ENCODE peak calls at places on chromosomes 7 and 10, in six cellular contexts. A, E, J, H, F and X are unnamed samples.

GRCh38 chr7:25149844-25150243 is 24.8 kb upstream of the CYCS start:
- DNase-seq in F (no peak), E (no peak), A (no peak), J (no peak), H (no peak), X (no peak)

GRCh38 chr7:102991540-102992214 is 78.9 kb downstream of the LRRC17 start:
- DNase-seq in A (peak; percentile 97), H (peak; percentile 96), E (peak; percentile 98), F (no peak), J (peak; percentile 71), X (peak; percentile 15)

GRCh38 chr10:86961481-86962091 is 3.2 kb downstream of the SNCG start:
- DNase-seq in J (no peak), F (no peak), A (no peak), H (no peak), E (no peak), X (no peak)

GRCh38 chr7:52685351-52685750 is 350.1 kb upstream of the POM121L12 start:
- DNase-seq in H (peak; percentile 2), F (no peak), A (no peak), E (no peak), J (no peak), X (no peak)

GRCh38 chr10:119542357-119542989 is at the start of gene RGS10:
- DNase-seq in H (peak; percentile 77), J (no peak), E (peak; percentile 70), A (peak; percentile 74), F (peak; percentile 23), X (peak; percentile 90)

GRCh38 chr10:126387041-126387908 is 1.0 kb downstream of the ADAM12 start:
- DNase-seq in E (peak; percentile 91), H (peak; percentile 83), F (peak; percentile 55), A (peak; percentile 62), J (no peak), X (peak; percentile 58)

GRCh38 chr7:90958669-90959068 is 305.6 kb upstream of the FZD1 start:
- DNase-seq in F (no peak), H (peak; percentile 94), A (no peak), E (peak; percentile 88), J (no peak), X (no peak)

GRCh38 chr7:14761506-14762296 is 140.8 kb downstream of the DGKB start:
- DNase-seq in H (peak; percentile 92), F (no peak), A (no peak), E (peak; percentile 87), J (no peak), X (no peak)

GRCh38 chr7:87671-88070 is 104.7 kb upstream of the FAM20C start:
- DNase-seq in A (no peak), J (no peak), H (no peak), E (no peak), F (no peak), X (no peak)

GRCh38 chr10:118698421-118698820 is 56.3 kb downstream of the CACUL1 start:
- DNase-seq in H (peak; percentile 82), J (peak; percentile 10), E (peak; percentile 71), A (peak; percentile 29), F (no peak), X (peak; percentile 94)

GRCh38 chr10:49094707-49095106 is 20.6 kb downstream of the VSTM4 start:
- DNase-seq in H (no peak), E (no peak), J (no peak), F (no peak), A (no peak), X (no peak)

GRCh38 chr10:119131512-119132240 is 27.8 kb downstream of the DENND10 start:
- DNase-seq in J (no peak), A (no peak), E (peak; percentile 46), F (no peak), H (peak; percentile 66), X (peak; percentile 80)

GRCh38 chr7:18177129-18177814 is 149.6 kb upstream of the PRPS1L1 start:
- DNase-seq in E (no peak), J (no peak), F (no peak), A (no peak), H (no peak), X (no peak)

GRCh38 chr10:117007080-117007479 is 2.1 kb upstream of the SHTN1 start:
- DNase-seq in F (no peak), E (peak; percentile 72), H (peak; percentile 67), A (peak; percentile 85), J (peak; percentile 25), X (no peak)

GRCh38 chr7:87600130-87601124 is at the start of gene ABCB1:
- DNase-seq in A (no peak), H (peak; percentile 39), F (peak; percentile 13), E (peak; percentile 56), J (peak; percentile 63), X (peak; percentile 74)

GRCh38 chr7:10475940-10476641 is 497.6 kb upstream of the PHF14 start:
- DNase-seq in F (no peak), H (no peak), J (no peak), E (no peak), A (no peak), X (no peak)

GRCh38 chr10:124867304-124867703 is 65.7 kb downstream of the ABRAXAS2 start:
- DNase-seq in E (no peak), J (no peak), A (no peak), F (no peak), H (no peak), X (peak; percentile 14)

GRCh38 chr7:3710122-3710521 is 409.1 kb downstream of the SDK1 start:
- DNase-seq in A (no peak), E (no peak), H (no peak), J (no peak), F (no peak), X (no peak)

GRCh38 chr10:125375210-125375609 is 214.8 kb upstream of the CTBP2 start:
- DNase-seq in A (peak; percentile 44), H (peak; percentile 5), E (peak; percentile 3), F (no peak), J (no peak), X (no peak)

GRCh38 chr7:16668978-16669377 is 23.0 kb downstream of the BZW2 start:
- DNase-seq in H (peak; percentile 61), F (no peak), E (no peak), J (no peak), A (no peak), X (no peak)

GRCh38 chr7:37765872-37766525 is 82.4 kb upstream of the NME8 start:
- DNase-seq in H (no peak), E (no peak), A (no peak), J (no peak), F (no peak), X (peak; percentile 37)

GRCh38 chr10:116833986-116834760 is 15.1 kb upstream of the ENO4 start:
- DNase-seq in F (peak; percentile 23), H (no peak), J (no peak), A (no peak), E (no peak), X (no peak)

GRCh38 chr7:3282457-3282856 is 18.6 kb upstream of the SDK1 start:
- DNase-seq in F (no peak), J (no peak), H (no peak), E (no peak), A (peak; percentile 64), X (no peak)

DNA sequence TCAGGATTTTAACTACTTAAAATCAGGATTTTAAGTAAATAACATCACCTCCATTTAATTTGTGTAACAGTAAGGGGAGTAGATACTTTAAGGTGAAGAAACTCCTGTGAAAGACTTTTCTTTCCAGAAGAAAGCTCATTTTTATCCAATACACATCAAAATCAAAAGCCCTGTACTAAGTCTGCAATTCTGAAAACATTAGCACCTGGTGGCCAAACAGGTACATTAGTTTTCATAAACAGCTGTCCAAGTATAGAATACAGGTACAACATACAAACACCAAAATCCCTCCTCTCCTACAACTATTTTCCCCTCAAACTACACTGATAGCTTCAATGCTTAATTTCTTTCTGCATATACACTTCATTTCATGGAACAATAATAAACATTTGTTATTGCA is 22.9 kb downstream of the FAM3C start:
- DNase-seq in J (no peak), F (no peak), H (no peak), E (no peak), A (no peak), X (no peak)
- TF ChIP-seq CTCF in J (no peak), F (peak; percentile 36), H (no peak), E (no peak), A (no peak), X (no peak)

GRCh38 chr10:84534168-84534567 is 205.8 kb downstream of the CCSER2 start:
- DNase-seq in F (no peak), E (no peak), H (no peak), J (no peak), A (no peak), X (peak; percentile 43)
- TF ChIP-seq CTCF in F (peak; percentile 13), E (peak; percentile 37), H (peak; percentile 36), J (peak; percentile 66), A (no peak), X (no peak)

DNA sequence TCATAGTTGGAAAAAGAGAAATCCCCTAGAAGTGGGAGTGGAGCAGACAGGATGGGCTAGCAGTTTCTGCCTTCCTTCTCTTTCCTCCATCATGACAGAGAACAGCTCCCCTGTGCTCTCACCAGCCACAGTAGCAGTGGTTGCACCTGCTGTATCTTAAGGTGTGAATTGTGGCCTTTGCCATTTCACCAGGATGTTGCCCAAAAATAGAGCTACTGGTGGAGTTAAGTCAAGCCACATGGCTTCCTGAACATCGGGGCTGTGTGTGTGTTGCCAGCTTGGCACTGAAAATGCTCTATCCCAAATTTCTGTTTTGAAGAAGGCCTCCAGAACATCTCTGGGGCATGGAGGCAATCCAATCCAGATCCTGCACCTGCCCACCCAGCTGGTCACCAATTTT is 348.7 kb downstream of the EXOC4 start:
- DNase-seq in H (no peak), F (no peak), E (no peak), J (no peak), A (no peak), X (no peak)
- TF ChIP-seq CTCF in H (no peak), F (no peak), E (no peak), J (no peak), A (no peak), X (no peak)

GRCh38 chr10:14325325-14325955 is 5.3 kb downstream of the FRMD4A start:
- DNase-seq in H (peak; percentile 56), F (peak; percentile 18), E (peak; percentile 14), A (no peak), J (peak; percentile 24), X (peak; percentile 85)
- TF ChIP-seq CTCF in H (peak; percentile 72), F (peak; percentile 59), E (peak; percentile 62), A (no peak), J (peak; percentile 45), X (peak; percentile 69)

GRCh38 chr10:5199398-5199797 is 2.8 kb downstream of the AKR1C4 start:
- DNase-seq in J (no peak), E (no peak), A (no peak), H (no peak), F (no peak), X (no peak)
- TF ChIP-seq CTCF in J (peak; percentile 10), E (no peak), A (no peak), H (no peak), F (no peak), X (no peak)